ENCODE peak calls at places on chromosomes 3 and 15, in seven cellular contexts. R is psoas muscle; F is K562; I is CD4-positive, CD25-positive, alpha-beta regulatory T cell; D is RWPE1; T is tibial nerve; C is IMR-90. N is an unnamed sample.

GRCh38 chr15:64904189-64904588 is 7.5 kb upstream of the ANKDD1A start:
- DNase-seq in I (no peak), C (no peak), D (no peak), F (no peak), R (no peak), T (no peak), N (no peak)

GRCh38 chr3:146259880-146260589 is 9.1 kb upstream of the PLSCR4 start:
- DNase-seq in C (no peak), R (no peak), F (no peak), D (no peak), I (no peak), T (no peak), N (no peak)

GRCh38 chr3:52301042-52301441 is 13.4 kb downstream of the GLYCTK start:
- DNase-seq in T (no peak), F (no peak), D (no peak), C (no peak), I (no peak), R (no peak), N (no peak)

GRCh38 chr3:151553873-151554272 is 93.0 kb upstream of the IGSF10 start:
- DNase-seq in R (peak), F (no peak), T (no peak), C (no peak), D (no peak), I (no peak), N (peak)

GRCh38 chr3:27927882-27928281 is 205.8 kb upstream of the EOMES start:
- DNase-seq in F (no peak), I (no peak), C (no peak), T (no peak), D (no peak), R (no peak), N (no peak)

GRCh38 chr15:82262422-82263026 is at the start of the genes EFL1 and SAXO2:
- DNase-seq in R (peak), I (peak), F (peak), D (peak), C (peak), T (peak), N (peak)

GRCh38 chr15:99165956-99166689 is 61.2 kb downstream of the SYNM start:
- DNase-seq in F (no peak), I (no peak), R (no peak), C (no peak), D (no peak), T (no peak), N (no peak)

GRCh38 chr3:134483195-134483890 is 2.4 kb downstream of the ANAPC13 start:
- DNase-seq in D (peak), F (no peak), T (no peak), I (no peak), C (peak), R (no peak), N (no peak)

GRCh38 chr3:157255797-157256196 is 95.8 kb upstream of the CCNL1 start:
- DNase-seq in R (no peak), D (no peak), T (no peak), C (no peak), I (no peak), F (no peak), N (no peak)

GRCh38 chr3:175246766-175247165 is 387.6 kb downstream of the NAALADL2 start:
- DNase-seq in F (no peak), D (no peak), R (no peak), I (no peak), C (peak), T (no peak), N (no peak)

GRCh38 chr15:31236184-31237041 is 90.2 kb upstream of the KLF13 start:
- DNase-seq in D (peak), C (peak), F (peak), T (peak), R (peak), I (no peak), N (peak)

GRCh38 chr3:137582484-137582883 is 181.6 kb upstream of the SOX14 start:
- DNase-seq in F (no peak), T (no peak), I (no peak), R (no peak), D (no peak), C (no peak), N (no peak)

GRCh38 chr3:188179006-188179966 is 25.3 kb downstream of the LPP start:
- DNase-seq in D (no peak), T (peak), R (peak), I (no peak), F (no peak), C (peak), N (no peak)

GRCh38 chr3:33799202-33799551 is 747 bp downstream of the PDCD6IP start:
- DNase-seq in F (no peak), R (no peak), C (no peak), T (no peak), I (no peak), D (no peak), N (no peak)

GRCh38 chr3:131755380-131755779 is 252.6 kb upstream of the MRPL3 start:
- DNase-seq in D (no peak), F (no peak), I (no peak), R (no peak), C (no peak), T (no peak), N (no peak)

GRCh38 chr3:152817400-152817799 is 17.5 kb upstream of the P2RY1 start:
- DNase-seq in F (no peak), R (no peak), C (no peak), I (no peak), D (no peak), T (no peak), N (no peak)

GRCh38 chr3:16509721-16510619 is 3.5 kb downstream of the RFTN1 start:
- DNase-seq in I (no peak), D (no peak), T (no peak), F (no peak), C (no peak), R (no peak), N (no peak)

GRCh38 chr3:179063945-179064560 is 7.6 kb downstream of the ZMAT3 start:
- DNase-seq in T (no peak), C (peak), D (no peak), I (no peak), F (no peak), R (no peak), N (no peak)

GRCh38 chr15:80072285-80072684 is 12.8 kb downstream of the ZFAND6 start:
- DNase-seq in T (peak), C (peak), R (no peak), D (peak), I (peak), F (peak), N (no peak)

GRCh38 chr3:113947372-113948014 is at the start of gene ZDHHC23:
- DNase-seq in F (peak), I (peak), D (peak), T (peak), R (peak), C (peak), N (peak)

GRCh38 chr3:35651888-35652287 is 12.6 kb downstream of the ARPP21 start:
- DNase-seq in D (no peak), R (no peak), T (no peak), C (peak), I (no peak), F (no peak), N (no peak)

GRCh38 chr3:121482651-121483050 is 63.1 kb downstream of the POLQ start:
- DNase-seq in D (peak), C (peak), I (no peak), R (no peak), T (no peak), F (no peak), N (no peak)

GRCh38 chr3:108157275-108157674 is 64.9 kb downstream of the IFT57 start:
- DNase-seq in I (no peak), C (no peak), D (no peak), F (no peak), R (no peak), T (no peak), N (no peak)

GRCh38 chr3:123412811-123413588 is 35.9 kb downstream of the ADCY5 start:
- DNase-seq in C (no peak), D (no peak), T (peak), I (no peak), F (no peak), R (no peak), N (peak)

GRCh38 chr3:70840106-70840870 is 527.9 kb upstream of the MDFIC2 start:
- DNase-seq in R (no peak), C (peak), T (no peak), D (peak), F (no peak), I (no peak), N (no peak)

GRCh38 chr3:39299279-39299678 is 19.4 kb upstream of the CX3CR1 start:
- DNase-seq in R (no peak), F (no peak), C (no peak), I (no peak), D (no peak), T (no peak), N (no peak)

GRCh38 chr15:84731774-84732173 is 15.8 kb upstream of the SEC11A start:
- DNase-seq in I (no peak), F (no peak), C (peak), R (no peak), T (no peak), D (no peak), N (no peak)

GRCh38 chr3:186536883-186537553 is 7.2 kb downstream of the CRYGS start:
- DNase-seq in R (no peak), F (peak), C (peak), I (no peak), D (no peak), T (no peak), N (no peak)

GRCh38 chr3:52311567-52312119 is 4.5 kb upstream of the DNAH1 start:
- DNase-seq in D (no peak), R (no peak), I (no peak), F (no peak), C (no peak), T (no peak), N (peak)

GRCh38 chr3:32046102-32046501 is 60.3 kb upstream of the GPD1L start:
- DNase-seq in D (no peak), I (no peak), F (no peak), R (no peak), T (no peak), C (no peak), N (no peak)
- H3K27ac ChIP-seq in D (no peak), I (no peak), F (no peak), R (peak), T (no peak), C (no peak), N (peak)

DNA sequence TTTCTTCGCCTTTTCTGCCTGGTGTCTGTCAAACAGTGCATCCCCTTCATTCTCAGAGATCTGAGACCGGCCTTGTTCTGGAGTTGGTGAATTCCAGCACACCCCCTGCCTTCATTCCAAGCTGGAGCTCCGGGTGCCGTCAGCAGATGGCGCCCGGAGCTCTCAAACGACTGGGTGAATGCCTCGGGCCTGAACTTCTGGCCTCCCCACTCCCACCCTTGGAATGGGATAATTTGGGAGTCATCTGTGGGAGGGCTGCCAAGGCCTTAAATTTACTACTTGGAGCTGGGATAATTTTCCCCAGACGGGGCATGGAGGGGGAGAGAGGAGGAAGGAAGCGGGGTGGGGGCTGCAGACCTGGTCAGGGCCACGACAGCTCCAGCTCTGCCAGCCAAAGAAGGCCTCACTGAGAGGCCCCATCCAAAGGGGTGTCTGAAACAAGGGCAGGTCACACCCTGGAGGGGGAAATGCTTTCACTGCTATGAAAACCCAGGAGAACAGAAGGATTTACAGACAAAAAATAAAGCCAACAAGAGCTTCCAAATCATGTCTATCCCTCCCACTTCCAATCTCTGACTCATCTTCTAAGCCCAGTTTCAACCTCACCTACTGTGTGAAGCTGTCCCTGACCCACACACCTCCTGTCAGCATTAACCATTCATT is 187.9 kb downstream of the OPA1 start:
- DNase-seq in C (peak), I (no peak), R (peak), F (peak), T (peak), D (peak), N (peak)
- H3K27ac ChIP-seq in C (no peak), I (no peak), R (no peak), F (no peak), T (no peak), D (peak), N (no peak)

GRCh38 chr15:27492021-27492621 is 521.1 kb downstream of the GABRG3 start:
- DNase-seq in C (peak), I (no peak), T (no peak), R (no peak), F (no peak), D (no peak), N (no peak)

GRCh38 chr15:27499191-27499590 is 528.2 kb downstream of the GABRG3 start:
- DNase-seq in I (no peak), D (no peak), F (no peak), R (no peak), T (no peak), C (no peak), N (no peak)

GRCh38 chr15:27499719-27500118 is 528.7 kb downstream of the GABRG3 start:
- DNase-seq in R (no peak), C (no peak), I (no peak), F (no peak), T (no peak), D (no peak), N (no peak)

GRCh38 chr15:27498700-27499099 is 527.7 kb downstream of the GABRG3 start:
- DNase-seq in I (no peak), T (no peak), F (peak), C (no peak), R (no peak), D (no peak), N (no peak)

DNA sequence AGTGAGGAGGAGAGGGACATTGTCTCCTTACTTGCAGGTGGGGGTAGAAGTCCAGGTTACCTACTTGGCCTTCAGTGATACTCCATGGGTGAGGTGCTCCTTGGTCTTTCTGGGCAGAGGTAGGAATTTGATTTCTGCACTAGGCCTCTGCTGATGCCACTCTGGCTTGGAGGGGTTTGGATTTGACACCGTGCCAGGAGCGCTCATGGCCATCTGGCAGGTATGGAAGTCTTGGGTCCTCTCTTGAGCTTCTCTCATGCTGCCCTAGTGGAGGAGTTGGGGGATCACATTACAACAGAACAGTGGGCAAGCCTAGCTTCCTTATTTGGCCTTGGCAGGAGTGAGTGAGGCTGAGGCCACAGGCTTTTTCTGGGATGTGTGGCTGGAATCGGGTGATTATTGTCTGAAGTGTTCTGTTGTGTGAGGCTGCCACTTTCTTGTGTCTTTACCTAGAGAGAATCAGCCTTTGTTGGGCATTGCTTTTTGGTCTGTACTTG is 525.0 kb downstream of the GABRG3 start:
- DNase-seq in T (no peak), C (no peak), F (peak), I (no peak), R (no peak), D (no peak), N (no peak)
- H3K27ac ChIP-seq in T (no peak), C (no peak), F (no peak), I (no peak), R (no peak), D (no peak), N (no peak)

DNA sequence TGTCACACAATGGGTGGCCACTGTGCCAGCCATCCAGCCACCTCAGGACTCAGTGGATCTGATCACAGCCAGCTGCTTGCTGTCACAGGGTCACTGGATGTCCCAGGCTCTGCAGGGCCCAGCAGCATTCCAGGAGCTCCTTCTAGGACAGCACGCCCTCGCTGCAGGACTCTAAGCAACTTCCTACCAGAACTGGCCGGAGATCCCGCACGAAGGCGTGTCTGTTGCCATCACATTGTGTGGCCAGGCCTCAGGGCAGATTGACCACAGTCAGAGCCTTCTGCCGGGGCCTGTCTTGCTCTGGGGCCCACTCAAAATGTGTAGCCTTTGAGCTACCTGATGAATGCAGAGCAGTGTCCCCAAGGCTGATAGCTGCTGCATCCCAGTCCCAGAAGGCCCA is 24.6 kb downstream of the DNAJB8 start:
- DNase-seq in T (no peak), C (no peak), D (no peak), I (no peak), F (no peak), R (no peak), N (no peak)
- H3K27ac ChIP-seq in T (no peak), C (no peak), D (no peak), I (no peak), F (no peak), R (no peak), N (no peak)

N was measured in right cardiac atrium.